ENCODE peak calls at places on chromosome 12, in four cellular contexts. S is RKO, F is RCC 7860, R is AG09319. Y is an unnamed sample.
A peak's percentile ranks its signal among the peaks of the same experiment; 100 is the strongest.

GRCh38 chr12:97781342-97781741 is 318.7 kb downstream of the RMST start:
- DNase-seq in F (no peak), S (no peak), R (no peak), Y (no peak)

GRCh38 chr12:33488036-33488435 is 48.4 kb upstream of the SYT10 start:
- DNase-seq in R (no peak), F (no peak), S (peak; percentile 1), Y (no peak)

GRCh38 chr12:12779529-12779928 is 5.9 kb upstream of the APOLD1 start:
- DNase-seq in R (peak; percentile 58), S (peak; percentile 79), F (peak; percentile 88), Y (no peak)

GRCh38 chr12:32302218-32302826 is 97.0 kb upstream of the FGD4 start:
- DNase-seq in S (peak; percentile 58), R (no peak), F (no peak), Y (no peak)

GRCh38 chr12:102080842-102081241 is 19.1 kb upstream of the WASHC3 start:
- DNase-seq in F (no peak), R (no peak), S (no peak), Y (no peak)

GRCh38 chr12:30145351-30146017 is 361.7 kb upstream of the TMTC1 start:
- DNase-seq in F (no peak), R (no peak), S (no peak), Y (no peak)

GRCh38 chr12:50609292-50609874 is 104.6 kb downstream of the DIP2B start:
- DNase-seq in F (no peak), S (no peak), R (no peak), Y (no peak)

GRCh38 chr12:1398673-1399072 is 195.7 kb downstream of the FBXL14 start:
- DNase-seq in R (peak; percentile 41), F (no peak), S (no peak), Y (no peak)

GRCh38 chr12:91361864-91362263 is 179.2 kb upstream of the DCN start:
- DNase-seq in R (no peak), S (peak; percentile 62), F (peak; percentile 10), Y (no peak)